ENCODE peak calls at places on chromosome 17, in six cellular contexts. One of them, this sample, is unnamed.

GRCh38 chr17:78568051-78568450 is 9.1 kb downstream of the DNAH17 start:
- DNase-seq in stimulated activated CD4-positive, alpha-beta T cell treated with anti-CD3 and anti-CD28 coated beads, Interleukin-1b, Interleukin-23, amount 100 ng/mL, for 1 hour: no peak
- DNase-seq in Calu3: no peak
- DNase-seq in CD8-positive, alpha-beta memory T cell: no peak
- DNase-seq in adipocyte: no peak
- DNase-seq in nephron progenitor cell: no peak
- DNase-seq in this sample: no peak

GRCh38 chr17:11239379-11239970 is 1.5 kb upstream of the SHISA6 start:
- DNase-seq in stimulated activated CD4-positive, alpha-beta T cell treated with anti-CD3 and anti-CD28 coated beads, Interleukin-1b, Interleukin-23, amount 100 ng/mL, for 1 hour: no peak
- DNase-seq in Calu3: no peak
- DNase-seq in CD8-positive, alpha-beta memory T cell: no peak
- DNase-seq in adipocyte: no peak
- DNase-seq in nephron progenitor cell: no peak
- DNase-seq in this sample: no peak

GRCh38 chr17:74825003-74825627 is 34.6 kb downstream of the GRIN2C start:
- DNase-seq in stimulated activated CD4-positive, alpha-beta T cell treated with anti-CD3 and anti-CD28 coated beads, Interleukin-1b, Interleukin-23, amount 100 ng/mL, for 1 hour: no peak
- DNase-seq in Calu3: no peak
- DNase-seq in CD8-positive, alpha-beta memory T cell: no peak
- DNase-seq in adipocyte: no peak
- DNase-seq in nephron progenitor cell: no peak
- DNase-seq in this sample: no peak

GRCh38 chr17:81994593-81995462 is 17.4 kb downstream of the ASPSCR1 start:
- DNase-seq in stimulated activated CD4-positive, alpha-beta T cell treated with anti-CD3 and anti-CD28 coated beads, Interleukin-1b, Interleukin-23, amount 100 ng/mL, for 1 hour: no peak
- DNase-seq in Calu3: no peak
- DNase-seq in CD8-positive, alpha-beta memory T cell: no peak
- DNase-seq in adipocyte: no peak
- DNase-seq in nephron progenitor cell: no peak
- DNase-seq in this sample: no peak

GRCh38 chr17:57875109-57876022 is 25.5 kb upstream of the MRPS23 start:
- DNase-seq in stimulated activated CD4-positive, alpha-beta T cell treated with anti-CD3 and anti-CD28 coated beads, Interleukin-1b, Interleukin-23, amount 100 ng/mL, for 1 hour: no peak
- DNase-seq in Calu3: peak; percentile 84
- DNase-seq in CD8-positive, alpha-beta memory T cell: no peak
- DNase-seq in adipocyte: peak; percentile 98
- DNase-seq in nephron progenitor cell: peak; percentile 56
- DNase-seq in this sample: peak; percentile 86

GRCh38 chr17:55607736-55608341 is 96.6 kb upstream of the SMIM36 start:
- DNase-seq in stimulated activated CD4-positive, alpha-beta T cell treated with anti-CD3 and anti-CD28 coated beads, Interleukin-1b, Interleukin-23, amount 100 ng/mL, for 1 hour: no peak
- DNase-seq in Calu3: peak; percentile 37
- DNase-seq in CD8-positive, alpha-beta memory T cell: no peak
- DNase-seq in adipocyte: peak; percentile 32
- DNase-seq in nephron progenitor cell: no peak
- DNase-seq in this sample: no peak

GRCh38 chr17:38509772-38510423 is 81.6 kb downstream of the ARHGAP23 start:
- DNase-seq in stimulated activated CD4-positive, alpha-beta T cell treated with anti-CD3 and anti-CD28 coated beads, Interleukin-1b, Interleukin-23, amount 100 ng/mL, for 1 hour: no peak
- DNase-seq in Calu3: no peak
- DNase-seq in CD8-positive, alpha-beta memory T cell: no peak
- DNase-seq in adipocyte: no peak
- DNase-seq in nephron progenitor cell: peak; percentile 44
- DNase-seq in this sample: no peak

GRCh38 chr17:27945333-27945616 is 52.1 kb upstream of the LYRM9 start:
- DNase-seq in stimulated activated CD4-positive, alpha-beta T cell treated with anti-CD3 and anti-CD28 coated beads, Interleukin-1b, Interleukin-23, amount 100 ng/mL, for 1 hour: no peak
- DNase-seq in Calu3: no peak
- DNase-seq in CD8-positive, alpha-beta memory T cell: no peak
- DNase-seq in adipocyte: no peak
- DNase-seq in nephron progenitor cell: no peak
- DNase-seq in this sample: no peak